ENCODE peak calls at places on chromosomes 1 and 21, in six cellular contexts. U is activated T-helper 1 cell treated with anti-CD3 and anti-CD28 coated beads, Interleukin-12 subunit alpha, Interleukin-12 subunit beta, Interleukin-2, Interleukin-4 antibody, amounts not matched to agents 30 ng/mL and 10 ng/mL and 1 ng/mL, durations not matched to agents 14 hours and 24 hours and 36 hours; A is LoVo; M is mesenchymal stem cell; T is gastrocnemius medialis; W is stimulated activated naive CD8-positive, alpha-beta T cell treated with anti-CD3 and anti-CD28 coated beads, Interleukin-15, amount 100 ng/mL, for 72 hours. V is an unnamed sample.

GRCh38 chr1:202848191-202848542 is 37.4 kb downstream of the PCAT6 start:
- DNase-seq in U (no peak), A (no peak), M (no peak), T (no peak), W (no peak), V (no peak)

GRCh38 chr1:8970870-8971337 is 25.2 kb downstream of the CA6 start:
- DNase-seq in U (peak; percentile 53), A (no peak), M (no peak), T (no peak), W (peak; percentile 71), V (no peak)

GRCh38 chr1:214380418-214380817 is 99.5 kb downstream of the SMYD2 start:
- DNase-seq in U (no peak), A (no peak), M (no peak), T (no peak), W (no peak), V (no peak)

GRCh38 chr1:152667625-152668024 is 4.4 kb downstream of the LCE2D start:
- DNase-seq in U (no peak), A (no peak), M (no peak), T (no peak), W (no peak), V (no peak)

GRCh38 chr1:230937370-230937769 is 41.3 kb downstream of the TTC13 start:
- DNase-seq in U (no peak), A (no peak), M (no peak), T (no peak), W (no peak), V (peak; percentile 21)

GRCh38 chr1:77605246-77606026 is 77.0 kb downstream of the ZZZ3 start:
- DNase-seq in U (no peak), A (peak; percentile 22), M (peak; percentile 81), T (peak; percentile 64), W (no peak), V (peak; percentile 74)

GRCh38 chr1:228429007-228429406 is 12.3 kb upstream of the TRIM17 start:
- DNase-seq in U (no peak), A (no peak), M (no peak), T (no peak), W (no peak), V (no peak)

GRCh38 chr1:28482138-28482537 is 23.7 kb upstream of the RCC1 start:
- DNase-seq in U (no peak), A (no peak), M (no peak), T (no peak), W (no peak), V (no peak)

GRCh38 chr1:24872446-24872845 is 57.6 kb downstream of the RUNX3 start:
- DNase-seq in U (no peak), A (no peak), M (no peak), T (peak; percentile 25), W (no peak), V (no peak)

GRCh38 chr1:87598429-87598828 is 269.7 kb downstream of the LMO4 start:
- DNase-seq in U (no peak), A (no peak), M (no peak), T (no peak), W (no peak), V (no peak)

GRCh38 chr1:156337052-156337887 is 822 bp downstream of the CCT3 start:
- DNase-seq in U (no peak), A (no peak), M (peak; percentile 56), T (no peak), W (no peak), V (peak; percentile 8)

GRCh38 chr1:83626603-83627002 is 372.3 kb downstream of the TTLL7 start:
- DNase-seq in U (no peak), A (no peak), M (no peak), T (peak; percentile 12), W (no peak), V (no peak)

GRCh38 chr1:161787355-161787754 is 21.2 kb downstream of the ATF6 start:
- DNase-seq in U (no peak), A (no peak), M (no peak), T (no peak), W (no peak), V (no peak)

GRCh38 chr1:112502827-112503226 is 5.9 kb upstream of the WNT2B start:
- DNase-seq in U (no peak), A (no peak), M (no peak), T (no peak), W (no peak), V (peak; percentile 22)

GRCh38 chr1:162885265-162885664 is 24.3 kb upstream of the CCDC190 start:
- DNase-seq in U (no peak), A (no peak), M (no peak), T (no peak), W (no peak), V (no peak)

GRCh38 chr21:43331962-43332458 is 94.9 kb downstream of the SIK1 start:
- DNase-seq in U (no peak), A (no peak), M (peak; percentile 98), T (no peak), W (no peak), V (peak; percentile 95)

GRCh38 chr1:226577401-226578180 is 29.0 kb downstream of the STUM start:
- DNase-seq in U (no peak), A (no peak), M (no peak), T (no peak), W (no peak), V (no peak)

GRCh38 chr1:98005326-98006010 is 84.6 kb upstream of the DPYD start:
- DNase-seq in U (no peak), A (no peak), M (no peak), T (no peak), W (no peak), V (no peak)

V was measured in fibroblast of villous mesenchyme.